ENCODE peak calls at places on chromosomes 4 and X, in seven cellular contexts. Q, O, V, Y, F, G and R are unnamed samples.

GRCh38 chrX:132442674-132443073 is 46.2 kb downstream of the MBNL3 start:
- DNase-seq in Q (no peak), G (no peak), O (no peak), F (peak; percentile 36), V (no peak), Y (no peak), R (no peak)

GRCh38 chr4:150044517-150044916 is 33.7 kb upstream of the DCLK2 start:
- DNase-seq in O (no peak), V (no peak), Q (no peak), G (no peak), F (no peak), Y (no peak), R (no peak)

GRCh38 chr4:168021666-168022065 is 70.7 kb upstream of the ANXA10 start:
- DNase-seq in F (peak; percentile 16), G (no peak), O (no peak), V (no peak), Q (no peak), Y (no peak), R (no peak)

GRCh38 chr4:140811429-140811828 is 55.2 kb upstream of the TBC1D9 start:
- DNase-seq in Y (no peak), O (no peak), Q (no peak), F (no peak), G (no peak), V (no peak), R (no peak)

GRCh38 chrX:105471597-105471996 is 251.1 kb upstream of the TEX13A start:
- DNase-seq in F (no peak), G (no peak), Y (no peak), V (no peak), Q (no peak), O (no peak), R (no peak)

GRCh38 chrX:110418220-110418856 is 59.7 kb downstream of the RTL9 start:
- DNase-seq in F (peak; percentile 79), V (no peak), G (no peak), Q (peak; percentile 76), O (peak; percentile 2), Y (no peak), R (no peak)

GRCh38 chr4:4761128-4761991 is 98.1 kb upstream of the MSX1 start:
- DNase-seq in Y (no peak), F (no peak), G (no peak), Q (peak; percentile 35), O (no peak), V (no peak), R (no peak)

GRCh38 chrX:55210931-55211677 is 9.0 kb upstream of the PAGE5 start:
- DNase-seq in F (no peak), O (no peak), V (no peak), Q (no peak), G (no peak), Y (no peak), R (no peak)

GRCh38 chrX:81957900-81958545 is 756.1 kb downstream of the SH3BGRL start:
- DNase-seq in V (no peak), F (no peak), Q (peak; percentile 17), O (no peak), G (no peak), Y (peak; percentile 34), R (no peak)

GRCh38 chr4:47650584-47651130 is 165.6 kb downstream of the ATP10D start:
- DNase-seq in V (no peak), G (no peak), Q (no peak), Y (no peak), F (peak; percentile 63), O (no peak), R (no peak)